ENCODE peak calls at places on chromosomes 1 and 21, in nine cellular contexts. M is choroid plexus epithelial cell, X is uterus, A is AG09319, W is activated B cell treated with CpG ODN at 0.5 μM for 24 hours, K is Peyer's patch, P is fibroblast of pulmonary artery, E is lower leg skin, B is prostate gland. H is an unnamed sample.

GRCh38 chr1:151199860-151200581 is 1.7 kb downstream of the PIP5K1A start:
- DNase-seq in M (peak; percentile 90), X (no peak), A (peak; percentile 18), W (no peak), K (no peak), P (peak; percentile 92), E (peak; percentile 74), B (no peak), H (no peak)

GRCh38 chr21:18382141-18382540 is 21.4 kb downstream of the TMPRSS15 start:
- DNase-seq in M (no peak), X (no peak), A (no peak), W (no peak), K (no peak), P (no peak), E (no peak), B (no peak), H (no peak)

GRCh38 chr21:26106562-26106961 is 64.0 kb downstream of the APP start:
- DNase-seq in M (no peak), X (no peak), A (no peak), W (no peak), K (no peak), P (peak; percentile 25), E (no peak), B (no peak), H (no peak)

GRCh38 chr1:231613419-231614349 is 12.9 kb upstream of the DISC1 start:
- DNase-seq in M (no peak), X (no peak), A (no peak), W (no peak), K (no peak), P (no peak), E (no peak), B (no peak), H (no peak)

GRCh38 chr1:8022395-8023286 is 3.5 kb downstream of the ERRFI1 start:
- DNase-seq in M (peak; percentile 23), X (no peak), A (no peak), W (no peak), K (no peak), P (no peak), E (no peak), B (no peak), H (no peak)

GRCh38 chr1:108661030-108661609 is at the start of gene HENMT1:
- DNase-seq in M (peak; percentile 77), X (peak; percentile 63), A (peak; percentile 11), W (peak; percentile 75), K (peak; percentile 80), P (peak; percentile 78), E (peak; percentile 93), B (peak; percentile 15), H (peak; percentile 77)

GRCh38 chr1:176141449-176141848 is 65.6 kb downstream of the COP1 start:
- DNase-seq in M (no peak), X (no peak), A (no peak), W (no peak), K (no peak), P (no peak), E (no peak), B (no peak), H (no peak)

GRCh38 chr1:199550384-199551067 is 477.0 kb upstream of the NR5A2 start:
- DNase-seq in M (peak; percentile 66), X (no peak), A (no peak), W (no peak), K (no peak), P (peak; percentile 29), E (no peak), B (no peak), H (no peak)

GRCh38 chr1:181737056-181737455 is 253.7 kb downstream of the CACNA1E start:
- DNase-seq in M (no peak), X (no peak), A (no peak), W (no peak), K (no peak), P (no peak), E (peak; percentile 75), B (no peak), H (no peak)

GRCh38 chr1:231374394-231374793 is 36.3 kb downstream of the SPRTN start:
- DNase-seq in M (no peak), X (no peak), A (no peak), W (no peak), K (no peak), P (no peak), E (no peak), B (no peak), H (no peak)

GRCh38 chr1:21347072-21347581 is 56.9 kb upstream of the ECE1 start:
- DNase-seq in M (no peak), X (no peak), A (no peak), W (no peak), K (no peak), P (no peak), E (no peak), B (no peak), H (no peak)

GRCh38 chr1:151211972-151212705 is 13.8 kb downstream of the PIP5K1A start:
- DNase-seq in M (no peak), X (no peak), A (no peak), W (no peak), K (no peak), P (no peak), E (peak; percentile 36), B (no peak), H (no peak)

GRCh38 chr1:235671992-235672391 is 22.4 kb upstream of the GNG4 start:
- DNase-seq in M (no peak), X (no peak), A (no peak), W (no peak), K (no peak), P (no peak), E (no peak), B (no peak), H (no peak)

GRCh38 chr1:1678581-1679380 is 13.8 kb downstream of the SLC35E2B start:
- DNase-seq in M (no peak), X (no peak), A (no peak), W (peak; percentile 34), K (peak; percentile 93), P (no peak), E (no peak), B (no peak), H (no peak)
- TF ChIP-seq CTCF in M (peak; percentile 55), X (no peak), A (no peak), W (no peak), K (peak; percentile 87), P (peak; percentile 19), E (no peak), B (no peak), H (no peak)

GRCh38 chr1:193313354-193314140 is 127.1 kb upstream of the B3GALT2 start:
- DNase-seq in M (no peak), X (no peak), A (no peak), W (no peak), K (peak; percentile 66), P (no peak), E (no peak), B (no peak), H (no peak)

GRCh38 chr1:193311226-193311948 is 125.0 kb upstream of the B3GALT2 start:
- DNase-seq in M (no peak), X (no peak), A (no peak), W (no peak), K (no peak), P (no peak), E (no peak), B (no peak), H (no peak)

GRCh38 chr1:193312432-193312831 is 126.0 kb upstream of the B3GALT2 start:
- DNase-seq in M (no peak), X (no peak), A (no peak), W (no peak), K (no peak), P (no peak), E (no peak), B (no peak), H (no peak)

GRCh38 chr1:193308438-193308837 is 122.0 kb upstream of the B3GALT2 start:
- DNase-seq in M (peak; percentile 26), X (no peak), A (no peak), W (no peak), K (no peak), P (peak; percentile 34), E (no peak), B (no peak), H (no peak)

DNA sequence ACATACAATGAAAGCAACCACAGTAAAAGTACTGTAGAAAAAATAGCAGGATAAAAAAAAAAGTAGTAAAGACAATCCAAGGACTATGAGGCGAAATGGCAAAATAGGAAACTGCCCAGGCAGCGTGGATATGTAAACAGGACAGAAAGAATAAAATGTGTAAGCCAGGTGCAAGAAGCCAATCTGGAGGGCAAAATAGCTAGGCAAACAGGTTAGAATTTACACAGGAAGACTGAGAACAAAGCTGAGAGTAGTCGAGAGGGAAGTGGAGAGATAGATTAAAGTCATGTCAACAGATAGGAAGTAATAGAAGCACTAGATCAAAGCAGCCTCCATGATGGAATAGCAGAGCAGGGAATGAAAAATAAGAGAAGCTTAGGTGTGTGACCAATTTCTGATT is 124.2 kb upstream of the B3GALT2 start:
- DNase-seq in M (no peak), X (no peak), A (no peak), W (no peak), K (no peak), P (no peak), E (no peak), B (peak; percentile 51), H (no peak)
- TF ChIP-seq CTCF in M (no peak), X (no peak), A (no peak), W (no peak), K (no peak), P (no peak), E (no peak), B (no peak), H (no peak)

DNA sequence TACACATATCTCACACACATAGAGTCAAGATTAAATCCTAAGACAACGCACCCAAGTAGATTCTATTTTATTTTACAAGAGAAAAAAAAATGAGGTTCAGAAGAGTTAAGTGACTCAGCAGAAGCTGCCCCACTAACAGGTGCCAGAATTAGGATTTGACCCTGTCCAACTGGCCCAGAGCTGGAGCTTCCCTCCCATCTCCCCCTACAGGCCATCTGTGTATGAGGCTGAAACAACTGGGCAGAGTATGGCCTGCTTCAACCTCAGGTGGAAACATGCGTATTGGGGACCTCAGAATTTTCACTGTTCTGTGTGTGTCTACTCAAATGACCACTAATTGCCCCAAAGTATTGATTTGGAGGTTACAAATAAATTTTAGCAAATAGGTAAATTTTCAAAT is 29.9 kb downstream of the PSMG1 start:
- DNase-seq in M (peak; percentile 33), X (no peak), A (no peak), W (no peak), K (no peak), P (peak; percentile 11), E (no peak), B (no peak), H (no peak)
- TF ChIP-seq CTCF in M (peak; percentile 77), X (no peak), A (peak; percentile 34), W (no peak), K (peak; percentile 24), P (peak; percentile 66), E (no peak), B (no peak), H (peak; percentile 67)

DNA sequence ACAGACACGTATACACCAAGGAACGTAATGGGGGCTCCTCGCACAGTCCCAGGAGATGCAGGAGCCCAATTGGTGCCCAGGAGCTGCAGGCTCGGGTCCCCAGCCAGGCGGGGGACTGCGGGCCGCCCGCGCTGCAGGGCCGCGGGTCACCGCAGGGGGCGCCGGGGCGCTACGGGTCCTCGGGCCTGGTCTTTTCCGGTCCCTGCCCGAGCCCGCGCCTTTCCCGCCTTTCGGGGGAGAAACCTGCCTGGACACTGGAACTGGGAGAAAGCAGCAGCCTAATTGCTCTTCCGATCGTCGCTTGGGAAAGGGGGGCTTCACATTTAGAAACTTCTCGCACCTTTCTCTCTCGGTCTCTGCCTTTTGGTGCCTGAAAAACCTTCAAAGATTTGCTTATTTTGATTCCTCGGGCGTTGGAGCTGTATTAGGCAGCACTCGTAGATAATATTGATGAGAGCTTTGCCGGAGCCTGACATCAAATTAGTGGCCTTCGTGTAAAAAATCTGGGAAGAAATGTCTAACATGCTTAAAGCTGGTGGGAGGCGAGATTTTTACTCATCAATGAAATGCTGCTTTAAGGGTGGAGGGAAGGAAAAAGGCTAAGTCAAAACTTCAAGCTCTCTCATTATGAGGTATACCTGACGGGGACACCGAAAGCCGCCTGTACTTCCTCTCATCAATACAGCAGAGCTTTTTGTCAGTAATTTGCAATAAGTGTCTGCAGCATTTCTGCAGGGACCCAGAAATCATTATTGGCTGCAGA is 12.6 kb upstream of the BARHL2 start:
- DNase-seq in M (no peak), X (no peak), A (no peak), W (no peak), K (no peak), P (no peak), E (no peak), B (no peak), H (no peak)
- TF ChIP-seq CTCF in M (no peak), X (no peak), A (no peak), W (no peak), K (peak; percentile 18), P (no peak), E (no peak), B (no peak), H (peak; percentile 85)